ENCODE peak calls at places on chromosomes 4 and X, in seven cellular contexts. J, Y, F, K, T, I and U are unnamed samples.

GRCh38 chr4:140351778-140352177 is 21.7 kb upstream of the SCOC start:
- DNase-seq in J (no peak), Y (no peak), F (no peak), K (no peak), T (no peak), I (no peak), U (no peak)

GRCh38 chr4:59655996-59656395 is 1544.1 kb upstream of the ADGRL3 start:
- DNase-seq in J (peak), Y (no peak), F (no peak), K (peak), T (no peak), I (no peak), U (peak)

GRCh38 chrX:19902110-19902509 is 14.7 kb upstream of the SH3KBP1 start:
- DNase-seq in J (no peak), Y (no peak), F (peak), K (no peak), T (no peak), I (no peak), U (no peak)

GRCh38 chr4:2251795-2252529 is 9.9 kb downstream of the MXD4 start:
- DNase-seq in J (no peak), Y (peak), F (no peak), K (peak), T (no peak), I (no peak), U (no peak)

GRCh38 chrX:46461653-46462191 is 83.5 kb downstream of the ZNF674 start:
- DNase-seq in J (peak), Y (no peak), F (no peak), K (no peak), T (peak), I (no peak), U (no peak)

GRCh38 chr4:128553665-128554515 is 255.6 kb upstream of the JADE1 start:
- DNase-seq in J (peak), Y (no peak), F (no peak), K (no peak), T (no peak), I (no peak), U (no peak)

GRCh38 chrX:2502668-2503519 is 2.1 kb upstream of the DHRSX start:
- DNase-seq in J (peak), Y (no peak), F (no peak), K (peak), T (no peak), I (no peak), U (peak)

GRCh38 chr4:2270341-2271165 is 8.6 kb upstream of the MXD4 start:
- DNase-seq in J (no peak), Y (no peak), F (peak), K (no peak), T (no peak), I (no peak), U (no peak)

GRCh38 chr4:88439161-88439760 is 17.7 kb upstream of the HERC5 start:
- DNase-seq in J (no peak), Y (no peak), F (no peak), K (no peak), T (peak), I (no peak), U (peak)

GRCh38 chr4:156888762-156889161 is 82.8 kb downstream of the PDGFC start:
- DNase-seq in J (no peak), Y (no peak), F (no peak), K (no peak), T (no peak), I (no peak), U (no peak)

GRCh38 chr4:107736924-107737448 is 17.0 kb upstream of the PAPSS1 start:
- DNase-seq in J (peak), Y (peak), F (no peak), K (no peak), T (peak), I (no peak), U (peak)

GRCh38 chr4:154491731-154492249 is at the start of gene DCHS2:
- DNase-seq in J (no peak), Y (peak), F (peak), K (peak), T (peak), I (no peak), U (peak)

GRCh38 chr4:74109894-74110605 is 11.1 kb upstream of the CXCL2 start:
- DNase-seq in J (no peak), Y (no peak), F (no peak), K (no peak), T (no peak), I (no peak), U (no peak)

GRCh38 chr4:141730805-141731204 is 94.4 kb downstream of the IL15 start:
- DNase-seq in J (no peak), Y (no peak), F (no peak), K (no peak), T (no peak), I (no peak), U (no peak)

GRCh38 chr4:109009909-109010308 is 247.1 kb upstream of the ETNPPL start:
- DNase-seq in J (no peak), Y (no peak), F (no peak), K (no peak), T (no peak), I (no peak), U (no peak)

GRCh38 chr4:1862055-1862911 is 6.3 kb upstream of the LETM1 start:
- DNase-seq in J (no peak), Y (no peak), F (no peak), K (no peak), T (no peak), I (no peak), U (no peak)

GRCh38 chrX:95318882-95319281 is 1365.8 kb upstream of the DIAPH2 start:
- DNase-seq in J (peak), Y (peak), F (no peak), K (no peak), T (peak), I (no peak), U (no peak)

GRCh38 chr4:37765741-37766140 is 60.7 kb upstream of the PGM2 start:
- DNase-seq in J (peak), Y (no peak), F (no peak), K (no peak), T (no peak), I (no peak), U (no peak)